ENCODE peak calls at places on chromosome 3, in ten cellular contexts. X is lung; J is left lung; T is ovary; V is esophagus muscularis mucosa; U is heart left ventricle; D is uterus; Z is heart right ventricle; N is CD4-positive, CD25-positive, alpha-beta regulatory T cell; E is mammary epithelial cell. H is an unnamed sample.

GRCh38 chr3:57951106-57951882 is 56.9 kb upstream of the FLNB start:
- DNase-seq in X (peak; percentile 61), J (peak; percentile 68), T (peak; percentile 56), V (no peak), U (peak; percentile 91), D (peak; percentile 91), Z (peak; percentile 85), N (peak; percentile 11), E (peak; percentile 60), H (peak; percentile 70)

GRCh38 chr3:186534113-186534669 is 10.0 kb downstream of the CRYGS start:
- DNase-seq in X (no peak), J (no peak), T (no peak), V (no peak), U (no peak), D (no peak), Z (no peak), N (peak; percentile 45), E (no peak), H (no peak)

GRCh38 chr3:143736205-143736604 is 112.1 kb downstream of the SLC9A9 start:
- DNase-seq in X (no peak), J (no peak), T (no peak), V (no peak), U (no peak), D (no peak), Z (no peak), N (no peak), E (peak; percentile 5), H (no peak)

GRCh38 chr3:120021523-120021922 is 72.7 kb downstream of the GSK3B start:
- DNase-seq in X (no peak), J (no peak), T (no peak), V (no peak), U (no peak), D (no peak), Z (no peak), N (no peak), E (peak; percentile 15), H (no peak)

GRCh38 chr3:140455476-140455875 is 222.4 kb upstream of the TRIM42 start:
- DNase-seq in X (no peak), J (no peak), T (no peak), V (no peak), U (no peak), D (no peak), Z (no peak), N (no peak), E (no peak), H (peak; percentile 52)

GRCh38 chr3:111595239-111595638 is at the start of gene ZBED2:
- DNase-seq in X (peak; percentile 65), J (no peak), T (no peak), V (no peak), U (no peak), D (no peak), Z (no peak), N (peak; percentile 45), E (peak; percentile 98), H (no peak)

GRCh38 chr3:184512621-184513020 is 49.0 kb upstream of the EPHB3 start:
- DNase-seq in X (no peak), J (no peak), T (no peak), V (peak; percentile 72), U (no peak), D (no peak), Z (no peak), N (no peak), E (no peak), H (no peak)

GRCh38 chr3:13461169-13462124 is 18.7 kb upstream of the HDAC11 start:
- DNase-seq in X (peak; percentile 51), J (peak; percentile 84), T (peak; percentile 40), V (no peak), U (peak; percentile 47), D (no peak), Z (no peak), N (peak; percentile 78), E (no peak), H (peak; percentile 59)

GRCh38 chr3:186220886-186221285 is 112.0 kb upstream of the ETV5 start:
- DNase-seq in X (no peak), J (no peak), T (no peak), V (no peak), U (no peak), D (no peak), Z (no peak), N (no peak), E (no peak), H (no peak)

GRCh38 chr3:15783361-15783969 is 14.3 kb downstream of the ANKRD28 start:
- DNase-seq in X (no peak), J (no peak), T (no peak), V (no peak), U (no peak), D (no peak), Z (no peak), N (no peak), E (peak; percentile 62), H (no peak)

GRCh38 chr3:15782429-15782828 is 15.3 kb downstream of the ANKRD28 start:
- DNase-seq in X (no peak), J (no peak), T (no peak), V (no peak), U (no peak), D (no peak), Z (no peak), N (no peak), E (no peak), H (no peak)

GRCh38 chr3:15779111-15779510 is 18.7 kb downstream of the ANKRD28 start:
- DNase-seq in X (no peak), J (no peak), T (no peak), V (no peak), U (no peak), D (no peak), Z (no peak), N (no peak), E (no peak), H (no peak)

GRCh38 chr3:15781131-15781530 is 16.6 kb downstream of the ANKRD28 start:
- DNase-seq in X (no peak), J (no peak), T (no peak), V (no peak), U (no peak), D (no peak), Z (no peak), N (no peak), E (no peak), H (no peak)

GRCh38 chr3:15781637-15782402 is 16.0 kb downstream of the ANKRD28 start:
- DNase-seq in X (no peak), J (no peak), T (no peak), V (no peak), U (no peak), D (no peak), Z (no peak), N (no peak), E (no peak), H (no peak)
- H3K4me1 ChIP-seq in X (peaks cover 13% of the 10 kb centered on the region), J (peaks cover 19% of the 10 kb centered on the region), T (no peaks in the 10 kb centered on the region), V (peaks cover 27% of the 10 kb centered on the region), U (peaks cover 16% of the 10 kb centered on the region), D (no peaks in the 10 kb centered on the region), Z (no peaks in the 10 kb centered on the region), N (no peaks in the 10 kb centered on the region), E (peaks cover 52% of the 10 kb centered on the region), H (peaks cover 16% of the 10 kb centered on the region)

GRCh38 chr3:46576899-46577298 is 10.8 kb upstream of the LRRC2 start:
- DNase-seq in X (no peak), J (no peak), T (peak; percentile 71), V (no peak), U (no peak), D (no peak), Z (no peak), N (no peak), E (no peak), H (no peak)

GRCh38 chr3:46580675-46581074 is 14.6 kb upstream of the LRRC2 start:
- DNase-seq in X (no peak), J (no peak), T (no peak), V (no peak), U (no peak), D (no peak), Z (no peak), N (no peak), E (no peak), H (no peak)

GRCh38 chr3:46576386-46576785 is 10.3 kb upstream of the LRRC2 start:
- DNase-seq in X (no peak), J (no peak), T (no peak), V (no peak), U (no peak), D (no peak), Z (no peak), N (no peak), E (no peak), H (no peak)

GRCh38 chr3:46579756-46580286 is 13.7 kb upstream of the LRRC2 start:
- DNase-seq in X (no peak), J (no peak), T (no peak), V (no peak), U (no peak), D (no peak), Z (no peak), N (no peak), E (no peak), H (no peak)

GRCh38 chr3:46578973-46579755 is 13.1 kb upstream of the LRRC2 start:
- DNase-seq in X (no peak), J (no peak), T (no peak), V (no peak), U (no peak), D (no peak), Z (no peak), N (no peak), E (no peak), H (no peak)
- H3K27me3 ChIP-seq in X (no peaks in the 10 kb centered on the region), J (no peaks in the 10 kb centered on the region), T (no peaks in the 10 kb centered on the region), V (peaks cover 51% of the 10 kb centered on the region), U (no peaks in the 10 kb centered on the region), D (no peaks in the 10 kb centered on the region), Z (no peaks in the 10 kb centered on the region), N (peaks cover 3% of the 10 kb centered on the region), E (no peaks in the 10 kb centered on the region), H (no peaks in the 10 kb centered on the region)

GRCh38 chr3:15631426-15632211 is 30.1 kb downstream of the BTD start:
- DNase-seq in X (no peak), J (no peak), T (no peak), V (no peak), U (no peak), D (no peak), Z (no peak), N (no peak), E (no peak), H (no peak)

GRCh38 chr3:15630646-15631350 is 29.3 kb downstream of the BTD start:
- DNase-seq in X (no peak), J (no peak), T (no peak), V (no peak), U (no peak), D (no peak), Z (no peak), N (peak; percentile 37), E (peak; percentile 50), H (peak; percentile 19)

GRCh38 chr3:15632212-15632580 is 30.7 kb downstream of the BTD start:
- DNase-seq in X (no peak), J (no peak), T (no peak), V (no peak), U (no peak), D (no peak), Z (no peak), N (no peak), E (no peak), H (no peak)

GRCh38 chr3:15628967-15629366 is 27.4 kb downstream of the BTD start:
- DNase-seq in X (no peak), J (no peak), T (no peak), V (no peak), U (no peak), D (no peak), Z (no peak), N (no peak), E (no peak), H (no peak)

GRCh38 chr3:15629860-15630597 is 28.5 kb downstream of the BTD start:
- DNase-seq in X (peak; percentile 70), J (no peak), T (peak; percentile 55), V (no peak), U (peak; percentile 40), D (peak; percentile 77), Z (peak; percentile 74), N (peak; percentile 87), E (peak; percentile 72), H (peak; percentile 84)
- H3K4me3 ChIP-seq in X (no peak overlapping the region), J (peak overlapping the region; percentile 25), T (no peak overlapping the region), V (peak overlapping the region; percentile 32), U (peak overlapping the region; percentile 27), D (peak overlapping the region; percentile 18), Z (peak overlapping the region; percentile 12), N (peak overlapping the region; percentile 68), E (peak overlapping the region; percentile 44), H (peak overlapping the region; percentile 36)

GRCh38 chr3:52896613-52897012 is 735 bp downstream of the STIMATE start:
- DNase-seq in X (peak; percentile 29), J (no peak), T (no peak), V (no peak), U (no peak), D (no peak), Z (no peak), N (no peak), E (peak; percentile 9), H (peak; percentile 9)
- H3K4me1 ChIP-seq in X (peaks cover 5% of the 10 kb centered on the region), J (peaks cover 58% of the 10 kb centered on the region), T (peaks cover 15% of the 10 kb centered on the region), V (peaks cover 60% of the 10 kb centered on the region), U (peaks cover 50% of the 10 kb centered on the region), D (peaks cover 5% of the 10 kb centered on the region), Z (peaks cover 8% of the 10 kb centered on the region), N (peaks cover 53% of the 10 kb centered on the region), E (peaks cover 14% of the 10 kb centered on the region), H (no peaks in the 10 kb centered on the region)

H was measured in SJCRH30.